ENCODE peak calls at places on chromosomes 3 and 15, in four cellular contexts. One of them, this sample, is unnamed.
A peak's percentile ranks its signal among the peaks of the same experiment; 100 is the strongest.

GRCh38 chr15:62307551-62307950 is 142.5 kb upstream of the C2CD4B start:
- DNase-seq in stomach: no peak
- DNase-seq in endodermal cell: no peak
- DNase-seq in dorsolateral prefrontal cortex: no peak
- DNase-seq in this sample: peak; percentile 32

GRCh38 chr15:31782016-31782783 is 248.1 kb upstream of the CHRNA7 start:
- DNase-seq in dorsolateral prefrontal cortex: no peak
- DNase-seq in endodermal cell: no peak
- DNase-seq in stomach: no peak
- DNase-seq in this sample: no peak

GRCh38 chr15:41987246-41987924 is 15.0 kb upstream of the EHD4 start:
- DNase-seq in dorsolateral prefrontal cortex: no peak
- DNase-seq in stomach: no peak
- DNase-seq in endodermal cell: peak; percentile 35
- DNase-seq in this sample: no peak

GRCh38 chr3:71010731-71011455 is 572.6 kb downstream of the FOXP1 start:
- DNase-seq in stomach: no peak
- DNase-seq in dorsolateral prefrontal cortex: no peak
- DNase-seq in endodermal cell: no peak
- DNase-seq in this sample: no peak

GRCh38 chr15:89329329-89330084 is 5.1 kb downstream of the POLG start:
- DNase-seq in dorsolateral prefrontal cortex: no peak
- DNase-seq in stomach: no peak
- DNase-seq in endodermal cell: no peak
- DNase-seq in this sample: no peak

GRCh38 chr15:94306700-94307650 is 75.6 kb downstream of the MCTP2 start:
- DNase-seq in stomach: no peak
- DNase-seq in dorsolateral prefrontal cortex: no peak
- DNase-seq in endodermal cell: no peak
- DNase-seq in this sample: peak; percentile 28

GRCh38 chr3:53183514-53183913 is 22.5 kb downstream of the PRKCD start:
- DNase-seq in endodermal cell: no peak
- DNase-seq in dorsolateral prefrontal cortex: no peak
- DNase-seq in stomach: no peak
- DNase-seq in this sample: no peak

GRCh38 chr3:47713655-47714054 is 68.0 kb downstream of the SMARCC1 start:
- DNase-seq in stomach: no peak
- DNase-seq in endodermal cell: no peak
- DNase-seq in dorsolateral prefrontal cortex: no peak
- DNase-seq in this sample: no peak

GRCh38 chr15:44368367-44368766 is 59.1 kb upstream of the CTDSPL2 start:
- DNase-seq in endodermal cell: no peak
- DNase-seq in stomach: no peak
- DNase-seq in dorsolateral prefrontal cortex: no peak
- DNase-seq in this sample: no peak

GRCh38 chr15:44370830-44371229 is 56.6 kb upstream of the CTDSPL2 start:
- DNase-seq in dorsolateral prefrontal cortex: no peak
- DNase-seq in endodermal cell: peak; percentile 47
- DNase-seq in stomach: no peak
- DNase-seq in this sample: no peak
- TF ChIP-seq CTCF in dorsolateral prefrontal cortex: no peak
- TF ChIP-seq CTCF in endodermal cell: peak; percentile 54
- TF ChIP-seq CTCF in stomach: no peak
- TF ChIP-seq CTCF in this sample: no peak

DNA sequence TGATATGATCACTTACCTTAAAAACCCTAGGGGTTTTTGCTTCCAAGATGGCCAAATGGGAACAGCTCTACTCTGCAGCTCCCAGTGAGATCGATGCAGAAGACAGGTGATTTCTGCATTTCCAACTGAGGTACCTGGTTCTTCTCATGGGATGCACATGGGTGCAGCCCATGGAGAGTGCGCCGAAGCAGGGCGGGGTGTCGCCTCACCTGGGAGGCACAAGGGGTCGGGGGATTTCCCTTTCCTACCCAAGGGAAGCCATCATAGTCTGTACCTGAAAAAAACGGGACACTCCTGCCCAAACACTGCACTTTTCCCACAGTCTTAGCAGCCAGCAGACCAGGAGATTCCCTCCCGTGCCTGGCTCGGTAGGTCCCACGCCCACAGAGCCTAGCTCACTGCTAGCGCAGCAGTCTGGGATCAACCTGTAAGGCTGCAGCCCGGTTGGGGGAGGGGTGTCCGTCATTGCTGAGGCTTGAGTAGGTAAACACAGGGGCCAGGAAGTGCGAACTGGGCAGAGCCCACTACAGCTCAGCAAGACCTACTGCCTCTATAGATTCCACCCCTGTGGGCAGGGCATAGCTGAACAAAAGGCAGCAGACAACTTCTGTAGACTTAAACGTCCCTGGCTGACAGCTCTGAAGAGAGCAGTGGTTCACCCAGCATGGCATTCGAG is 78.6 kb downstream of the CTNNB1 start:
- DNase-seq in dorsolateral prefrontal cortex: no peak
- DNase-seq in stomach: no peak
- DNase-seq in endodermal cell: peak; percentile 66
- DNase-seq in this sample: no peak
- H3K4me3 ChIP-seq in dorsolateral prefrontal cortex: no peak overlapping the region
- H3K4me3 ChIP-seq in stomach: no peak overlapping the region
- H3K4me3 ChIP-seq in endodermal cell: peak overlapping the region; percentile 12
- H3K4me3 ChIP-seq in this sample: no peak overlapping the region

DNA sequence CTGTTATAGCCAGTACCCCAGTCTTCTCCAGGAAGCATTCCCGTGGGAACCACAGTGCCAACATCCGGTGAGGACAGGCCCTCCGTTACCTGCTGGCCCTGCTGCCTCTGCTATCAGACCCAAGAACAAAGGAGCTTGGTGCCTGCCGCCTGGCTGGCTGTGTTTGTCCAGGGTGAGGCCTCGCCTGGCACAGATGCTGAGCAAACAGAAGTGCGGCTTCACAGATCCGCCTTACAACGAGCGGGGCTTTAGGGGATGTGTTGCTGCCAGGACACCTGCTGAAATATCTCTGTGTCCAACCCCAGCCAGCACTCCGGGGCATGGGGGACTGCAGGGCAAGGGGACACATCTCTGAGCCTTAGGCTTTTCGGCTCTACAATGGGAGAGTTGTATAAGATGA is 2.2 kb upstream of the EPHB3 start:
- DNase-seq in endodermal cell: no peak
- DNase-seq in dorsolateral prefrontal cortex: no peak
- DNase-seq in stomach: peak; percentile 95
- DNase-seq in this sample: no peak
- TF ChIP-seq CTCF in endodermal cell: no peak
- TF ChIP-seq CTCF in dorsolateral prefrontal cortex: no peak
- TF ChIP-seq CTCF in stomach: no peak
- TF ChIP-seq CTCF in this sample: no peak

GRCh38 chr15:100663066-100663465 is 60.7 kb downstream of the ASB7 start:
- DNase-seq in endodermal cell: peak; percentile 87
- DNase-seq in stomach: no peak
- DNase-seq in dorsolateral prefrontal cortex: no peak
- DNase-seq in this sample: no peak
- H3K4me3 ChIP-seq in endodermal cell: no peak overlapping the region
- H3K4me3 ChIP-seq in stomach: no peak overlapping the region
- H3K4me3 ChIP-seq in dorsolateral prefrontal cortex: no peak overlapping the region
- H3K4me3 ChIP-seq in this sample: no peak overlapping the region

GRCh38 chr3:139552632-139553335 is 13.2 kb upstream of the RBP1 start:
- DNase-seq in stomach: no peak
- DNase-seq in dorsolateral prefrontal cortex: no peak
- DNase-seq in endodermal cell: no peak
- DNase-seq in this sample: no peak
- TF ChIP-seq CTCF in stomach: no peak
- TF ChIP-seq CTCF in dorsolateral prefrontal cortex: no peak
- TF ChIP-seq CTCF in endodermal cell: no peak
- TF ChIP-seq CTCF in this sample: no peak

This sample was measured in fibroblast of pulmonary artery.